ENCODE peak calls at places on chromosomes 7 and 10, in ten cellular contexts. One of them, this sample, is unnamed.

GRCh38 chr10:108801775-108802516 is 1121.4 kb downstream of the XPNPEP1 start:
- DNase-seq in H1: no peak
- DNase-seq in tibial nerve: no peak
- DNase-seq in sigmoid colon: no peak
- DNase-seq in heart left ventricle: no peak
- DNase-seq in NB4: no peak
- DNase-seq in esophagus squamous epithelium: no peak
- DNase-seq in esophagus muscularis mucosa: no peak
- DNase-seq in spleen: no peak
- DNase-seq in IMR-90: peak; percentile 70
- DNase-seq in this sample: no peak

GRCh38 chr10:107701947-107702346 is 537.4 kb upstream of the SORCS1 start:
- DNase-seq in H1: no peak
- DNase-seq in tibial nerve: no peak
- DNase-seq in sigmoid colon: no peak
- DNase-seq in heart left ventricle: no peak
- DNase-seq in NB4: no peak
- DNase-seq in esophagus squamous epithelium: no peak
- DNase-seq in esophagus muscularis mucosa: no peak
- DNase-seq in spleen: no peak
- DNase-seq in IMR-90: peak; percentile 7
- DNase-seq in this sample: no peak

GRCh38 chr10:129223363-129223762 is 243.7 kb upstream of the MGMT start:
- DNase-seq in H1: no peak
- DNase-seq in tibial nerve: no peak
- DNase-seq in sigmoid colon: no peak
- DNase-seq in heart left ventricle: no peak
- DNase-seq in NB4: no peak
- DNase-seq in esophagus squamous epithelium: no peak
- DNase-seq in esophagus muscularis mucosa: no peak
- DNase-seq in spleen: no peak
- DNase-seq in IMR-90: no peak
- DNase-seq in this sample: no peak

GRCh38 chr10:543862-544822 is 145.3 kb downstream of the DIP2C start:
- DNase-seq in H1: no peak
- DNase-seq in tibial nerve: no peak
- DNase-seq in sigmoid colon: peak; percentile 40
- DNase-seq in heart left ventricle: no peak
- DNase-seq in NB4: no peak
- DNase-seq in esophagus squamous epithelium: no peak
- DNase-seq in esophagus muscularis mucosa: no peak
- DNase-seq in spleen: no peak
- DNase-seq in IMR-90: no peak
- DNase-seq in this sample: no peak

GRCh38 chr7:70710011-70710480 is 421.9 kb upstream of the GALNT17 start:
- DNase-seq in H1: no peak
- DNase-seq in tibial nerve: no peak
- DNase-seq in sigmoid colon: no peak
- DNase-seq in heart left ventricle: no peak
- DNase-seq in NB4: peak; percentile 61
- DNase-seq in esophagus squamous epithelium: no peak
- DNase-seq in esophagus muscularis mucosa: no peak
- DNase-seq in spleen: no peak
- DNase-seq in IMR-90: peak; percentile 76
- DNase-seq in this sample: peak; percentile 65

GRCh38 chr10:31728698-31729224 is 199.9 kb downstream of the ARHGAP12 start:
- DNase-seq in H1: no peak
- DNase-seq in tibial nerve: no peak
- DNase-seq in sigmoid colon: no peak
- DNase-seq in heart left ventricle: no peak
- DNase-seq in NB4: no peak
- DNase-seq in esophagus squamous epithelium: no peak
- DNase-seq in esophagus muscularis mucosa: no peak
- DNase-seq in spleen: no peak
- DNase-seq in IMR-90: no peak
- DNase-seq in this sample: no peak

GRCh38 chr10:2790437-2790836 is 276.9 kb upstream of the PFKP start:
- DNase-seq in H1: no peak
- DNase-seq in tibial nerve: no peak
- DNase-seq in sigmoid colon: no peak
- DNase-seq in heart left ventricle: no peak
- DNase-seq in NB4: no peak
- DNase-seq in esophagus squamous epithelium: no peak
- DNase-seq in esophagus muscularis mucosa: no peak
- DNase-seq in spleen: no peak
- DNase-seq in IMR-90: no peak
- DNase-seq in this sample: no peak

GRCh38 chr10:22453320-22453719 is 108.0 kb downstream of the SPAG6 start:
- DNase-seq in H1: no peak
- DNase-seq in tibial nerve: no peak
- DNase-seq in sigmoid colon: no peak
- DNase-seq in heart left ventricle: no peak
- DNase-seq in NB4: no peak
- DNase-seq in esophagus squamous epithelium: no peak
- DNase-seq in esophagus muscularis mucosa: peak; percentile 75
- DNase-seq in spleen: no peak
- DNase-seq in IMR-90: no peak
- DNase-seq in this sample: no peak

GRCh38 chr7:149321978-149322541 is 60.1 kb downstream of the ZNF783 start:
- DNase-seq in H1: no peak
- DNase-seq in tibial nerve: no peak
- DNase-seq in sigmoid colon: no peak
- DNase-seq in heart left ventricle: no peak
- DNase-seq in NB4: no peak
- DNase-seq in esophagus squamous epithelium: no peak
- DNase-seq in esophagus muscularis mucosa: no peak
- DNase-seq in spleen: no peak
- DNase-seq in IMR-90: peak; percentile 21
- DNase-seq in this sample: no peak

GRCh38 chr10:89389254-89389653 is 3.2 kb upstream of the IFIT1 start:
- DNase-seq in H1: no peak
- DNase-seq in tibial nerve: no peak
- DNase-seq in sigmoid colon: no peak
- DNase-seq in heart left ventricle: no peak
- DNase-seq in NB4: peak; percentile 51
- DNase-seq in esophagus squamous epithelium: no peak
- DNase-seq in esophagus muscularis mucosa: peak; percentile 12
- DNase-seq in spleen: no peak
- DNase-seq in IMR-90: peak; percentile 48
- DNase-seq in this sample: no peak

GRCh38 chr10:89393898-89394297 is 1.5 kb downstream of the IFIT1 start:
- DNase-seq in H1: no peak
- DNase-seq in tibial nerve: no peak
- DNase-seq in sigmoid colon: no peak
- DNase-seq in heart left ventricle: no peak
- DNase-seq in NB4: no peak
- DNase-seq in esophagus squamous epithelium: no peak
- DNase-seq in esophagus muscularis mucosa: no peak
- DNase-seq in spleen: no peak
- DNase-seq in IMR-90: no peak
- DNase-seq in this sample: no peak

GRCh38 chr10:89390875-89391576 is 1.4 kb upstream of the IFIT1 start:
- DNase-seq in H1: no peak
- DNase-seq in tibial nerve: no peak
- DNase-seq in sigmoid colon: no peak
- DNase-seq in heart left ventricle: no peak
- DNase-seq in NB4: no peak
- DNase-seq in esophagus squamous epithelium: no peak
- DNase-seq in esophagus muscularis mucosa: no peak
- DNase-seq in spleen: no peak
- DNase-seq in IMR-90: peak; percentile 36
- DNase-seq in this sample: no peak

GRCh38 chr10:89392974-89393373 is 551 bp downstream of the IFIT1 start:
- DNase-seq in H1: no peak
- DNase-seq in tibial nerve: no peak
- DNase-seq in sigmoid colon: peak; percentile 81
- DNase-seq in heart left ventricle: no peak
- DNase-seq in NB4: peak; percentile 90
- DNase-seq in esophagus squamous epithelium: no peak
- DNase-seq in esophagus muscularis mucosa: peak; percentile 82
- DNase-seq in spleen: no peak
- DNase-seq in IMR-90: peak; percentile 92
- DNase-seq in this sample: peak; percentile 16

DNA sequence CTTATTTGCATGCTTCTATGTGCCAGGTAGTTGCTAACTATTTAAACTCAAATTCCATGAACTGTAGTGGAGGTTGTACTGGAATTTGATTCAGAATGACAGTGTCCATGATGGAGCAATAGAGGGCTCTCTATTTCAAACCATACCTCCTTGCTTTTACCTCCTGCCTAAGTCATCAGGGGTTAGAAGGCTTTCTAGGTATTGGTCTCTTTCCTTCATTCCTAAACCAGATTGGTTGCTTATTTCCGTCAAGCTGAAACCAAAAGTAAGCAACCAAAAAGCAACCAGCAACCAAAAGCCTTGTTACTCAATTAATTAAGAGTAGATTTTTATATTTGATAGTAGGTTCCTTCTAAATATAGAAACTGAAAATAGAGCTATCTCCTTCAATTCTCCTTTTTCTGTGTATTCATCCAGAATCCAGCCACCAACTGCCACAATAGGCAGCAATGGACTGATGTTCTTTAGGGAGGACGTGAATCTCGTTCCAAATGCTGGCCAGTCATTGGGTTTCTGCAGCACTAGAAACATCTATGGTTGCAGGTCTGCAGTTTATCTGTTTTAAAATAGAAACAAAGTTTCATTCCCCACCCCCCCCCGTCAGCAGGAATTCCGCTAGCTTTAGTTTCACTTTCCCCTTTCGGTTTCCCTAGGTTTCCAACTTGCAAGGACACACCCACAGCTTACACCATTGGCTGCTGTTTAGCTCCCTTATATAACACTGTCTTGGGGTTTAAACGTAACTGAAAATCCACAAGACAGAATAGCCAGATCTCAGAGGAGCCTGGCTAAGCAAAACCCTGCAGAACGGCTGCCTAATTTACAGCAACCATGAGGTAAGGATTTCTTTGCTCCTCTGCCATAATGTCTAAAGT is at the start of gene IFIT1:
- DNase-seq in H1: no peak
- DNase-seq in tibial nerve: no peak
- DNase-seq in sigmoid colon: peak; percentile 81
- DNase-seq in heart left ventricle: no peak
- DNase-seq in NB4: peak; percentile 89
- DNase-seq in esophagus squamous epithelium: no peak
- DNase-seq in esophagus muscularis mucosa: peak; percentile 91
- DNase-seq in spleen: no peak
- DNase-seq in IMR-90: peak; percentile 95
- DNase-seq in this sample: peak; percentile 64
- TF ChIP-seq POLR2A in H1: no peak
- TF ChIP-seq POLR2A in tibial nerve: peak; percentile 60
- TF ChIP-seq POLR2A in sigmoid colon: peak; percentile 53
- TF ChIP-seq POLR2A in heart left ventricle: no peak
- TF ChIP-seq POLR2A in NB4: peak; percentile 80
- TF ChIP-seq POLR2A in esophagus squamous epithelium: peak; percentile 39
- TF ChIP-seq POLR2A in esophagus muscularis mucosa: no peak
- TF ChIP-seq POLR2A in spleen: no peak
- TF ChIP-seq POLR2A in IMR-90: no peak
- TF ChIP-seq POLR2A in this sample: no peak

GRCh38 chr10:113716109-113717010 is 35.1 kb upstream of the PLEKHS1 start:
- DNase-seq in H1: no peak
- DNase-seq in tibial nerve: no peak
- DNase-seq in sigmoid colon: no peak
- DNase-seq in heart left ventricle: no peak
- DNase-seq in NB4: peak; percentile 9
- DNase-seq in esophagus squamous epithelium: no peak
- DNase-seq in esophagus muscularis mucosa: no peak
- DNase-seq in spleen: no peak
- DNase-seq in IMR-90: no peak
- DNase-seq in this sample: no peak
- TF ChIP-seq POLR2A in H1: no peak
- TF ChIP-seq POLR2A in tibial nerve: no peak
- TF ChIP-seq POLR2A in sigmoid colon: no peak
- TF ChIP-seq POLR2A in heart left ventricle: no peak
- TF ChIP-seq POLR2A in NB4: no peak
- TF ChIP-seq POLR2A in esophagus squamous epithelium: no peak
- TF ChIP-seq POLR2A in esophagus muscularis mucosa: no peak
- TF ChIP-seq POLR2A in spleen: no peak
- TF ChIP-seq POLR2A in IMR-90: no peak
- TF ChIP-seq POLR2A in this sample: no peak

DNA sequence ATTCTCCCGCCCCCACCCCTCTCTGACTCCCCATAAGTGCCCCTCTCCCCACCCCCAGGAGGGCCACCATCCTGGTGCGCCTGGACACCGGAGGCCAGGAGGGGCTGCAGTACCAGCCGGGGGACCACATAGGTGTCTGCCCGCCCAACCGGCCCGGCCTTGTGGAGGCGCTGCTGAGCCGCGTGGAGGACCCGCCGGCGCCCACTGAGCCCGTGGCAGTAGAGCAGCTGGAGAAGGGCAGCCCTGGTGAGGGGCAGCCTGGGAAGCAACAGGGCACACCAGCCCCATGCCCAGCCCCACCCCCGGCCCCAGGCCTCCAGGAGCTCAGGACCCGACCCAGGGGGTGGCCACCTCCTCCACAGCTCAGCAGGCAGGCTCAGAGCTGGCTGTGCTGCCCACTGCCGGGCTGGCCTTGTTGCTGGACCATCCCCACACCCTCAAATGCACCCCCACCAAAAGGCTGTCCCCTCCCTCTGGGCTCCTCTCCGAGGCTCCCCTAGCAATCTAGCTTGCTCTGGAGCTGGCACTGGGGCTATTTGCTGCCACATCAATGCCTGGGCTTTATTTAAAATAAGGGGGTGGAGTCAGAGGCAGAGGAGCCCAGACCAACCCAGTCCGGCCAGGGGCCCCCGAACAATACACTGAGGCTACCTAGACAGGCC is 14.8 kb downstream of the ATG9B start:
- DNase-seq in H1: no peak
- DNase-seq in tibial nerve: no peak
- DNase-seq in sigmoid colon: no peak
- DNase-seq in heart left ventricle: no peak
- DNase-seq in NB4: no peak
- DNase-seq in esophagus squamous epithelium: no peak
- DNase-seq in esophagus muscularis mucosa: no peak
- DNase-seq in spleen: no peak
- DNase-seq in IMR-90: no peak
- DNase-seq in this sample: no peak
- TF ChIP-seq POLR2A in H1: no peak
- TF ChIP-seq POLR2A in tibial nerve: no peak
- TF ChIP-seq POLR2A in sigmoid colon: no peak
- TF ChIP-seq POLR2A in heart left ventricle: no peak
- TF ChIP-seq POLR2A in NB4: no peak
- TF ChIP-seq POLR2A in esophagus squamous epithelium: no peak
- TF ChIP-seq POLR2A in esophagus muscularis mucosa: no peak
- TF ChIP-seq POLR2A in spleen: no peak
- TF ChIP-seq POLR2A in IMR-90: no peak
- TF ChIP-seq POLR2A in this sample: no peak

DNA sequence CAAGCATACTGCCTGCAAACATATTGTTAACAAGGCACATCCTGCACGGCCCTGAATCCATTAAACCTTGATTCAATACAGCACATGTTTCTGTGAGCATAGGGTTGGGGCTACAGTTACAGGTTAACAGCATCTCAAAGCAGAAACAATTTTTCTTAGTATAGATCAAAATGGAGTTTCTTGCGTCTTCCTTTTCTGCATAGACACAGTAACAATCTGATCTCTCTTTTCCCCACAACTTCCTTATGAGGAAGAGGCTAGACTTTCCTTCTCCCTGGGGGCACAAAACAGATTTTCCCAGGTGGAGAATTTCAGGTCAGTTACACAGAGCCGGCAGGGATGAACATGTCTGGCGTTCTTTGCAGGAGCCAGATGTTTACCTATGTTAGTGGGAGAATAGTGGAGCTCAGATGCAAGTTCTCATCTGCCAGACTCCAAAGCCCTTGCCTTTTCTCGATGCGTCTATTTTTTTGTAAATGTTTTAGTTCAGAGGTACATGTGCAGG is 37.5 kb upstream of the PFKFB3 start:
- DNase-seq in H1: no peak
- DNase-seq in tibial nerve: no peak
- DNase-seq in sigmoid colon: no peak
- DNase-seq in heart left ventricle: no peak
- DNase-seq in NB4: no peak
- DNase-seq in esophagus squamous epithelium: no peak
- DNase-seq in esophagus muscularis mucosa: no peak
- DNase-seq in spleen: no peak
- DNase-seq in IMR-90: no peak
- DNase-seq in this sample: no peak
- TF ChIP-seq POLR2A in H1: no peak
- TF ChIP-seq POLR2A in tibial nerve: no peak
- TF ChIP-seq POLR2A in sigmoid colon: no peak
- TF ChIP-seq POLR2A in heart left ventricle: no peak
- TF ChIP-seq POLR2A in NB4: no peak
- TF ChIP-seq POLR2A in esophagus squamous epithelium: no peak
- TF ChIP-seq POLR2A in esophagus muscularis mucosa: no peak
- TF ChIP-seq POLR2A in spleen: no peak
- TF ChIP-seq POLR2A in IMR-90: no peak
- TF ChIP-seq POLR2A in this sample: no peak

This sample was measured in H54.